ENCODE peak calls at places on chromosomes 11 and 22, in ten cellular contexts. N is NCI-H510A; P is NCI-H2081; Q is ELF-1; X is lower lobe of right lung; S is stimulated activated CD4-positive, alpha-beta T cell treated with anti-CD3 and anti-CD28 coated beads, Interleukin-2, amount 100 ng/mL, for 48 hours; F is neuronal stem cell; M is GM03348; O is activated CD4-positive, alpha-beta T cell treated with anti-CD3 and anti-CD28 coated beads for 48 hours; B is mesothelial cell of epicardium. T is an unnamed sample.

GRCh38 chr22:45304971-45305370 is 4.8 kb upstream of the FAM118A start:
- DNase-seq in P (no peak), S (no peak), N (no peak), F (no peak), O (no peak), Q (no peak), X (no peak), M (no peak), B (no peak), T (no peak)

GRCh38 chr11:131980878-131981668 is 610.7 kb downstream of the NTM start:
- DNase-seq in X (no peak), F (no peak), Q (no peak), M (peak; percentile 22), B (no peak), O (no peak), N (no peak), P (no peak), S (no peak), T (no peak)

GRCh38 chr11:19984048-19984742 is 176.1 kb downstream of the DBX1 start:
- DNase-seq in B (no peak), N (no peak), Q (no peak), X (no peak), P (no peak), M (no peak), O (no peak), S (no peak), F (no peak), T (no peak)

GRCh38 chr11:75867778-75868374 is 52.9 kb downstream of the UVRAG start:
- DNase-seq in F (peak; percentile 31), S (peak; percentile 53), N (no peak), Q (no peak), B (no peak), M (peak; percentile 63), P (peak; percentile 37), X (no peak), O (peak; percentile 48), T (no peak)

GRCh38 chr11:75431533-75432525 is 1.2 kb downstream of the KLHL35 start:
- DNase-seq in S (no peak), X (no peak), Q (no peak), P (no peak), B (no peak), M (no peak), O (no peak), F (no peak), N (no peak), T (no peak)

GRCh38 chr22:37141476-37141875 is 8.2 kb downstream of the IL2RB start:
- DNase-seq in M (no peak), B (no peak), F (no peak), P (no peak), Q (no peak), O (no peak), N (no peak), X (no peak), S (no peak), T (no peak)

GRCh38 chr11:12137005-12137690 is 26.8 kb downstream of the MICAL2 start:
- DNase-seq in F (no peak), S (no peak), N (no peak), X (peak; percentile 72), O (no peak), Q (peak; percentile 34), M (no peak), B (no peak), P (no peak), T (no peak)

GRCh38 chr11:129013737-129014475 is 71.2 kb upstream of the TP53AIP1 start:
- DNase-seq in O (no peak), F (no peak), P (no peak), B (no peak), Q (no peak), N (no peak), X (no peak), M (no peak), S (no peak), T (no peak)

GRCh38 chr11:72755794-72756285 is 3.6 kb upstream of the ARAP1 start:
- DNase-seq in X (no peak), S (no peak), O (no peak), P (no peak), Q (no peak), B (no peak), F (no peak), N (no peak), M (no peak), T (no peak)

GRCh38 chr11:131773626-131774025 is 403.2 kb downstream of the NTM start:
- DNase-seq in P (no peak), M (no peak), O (no peak), N (no peak), Q (no peak), S (no peak), F (no peak), X (no peak), B (no peak), T (no peak)

GRCh38 chr11:79101736-79102135 is 339.1 kb downstream of the TENM4 start:
- DNase-seq in Q (no peak), F (no peak), M (no peak), N (no peak), S (no peak), P (no peak), B (no peak), O (no peak), X (no peak), T (no peak)

GRCh38 chr11:64267207-64267945 is 16.0 kb downstream of the PLCB3 start:
- DNase-seq in Q (no peak), M (no peak), F (no peak), X (no peak), S (no peak), O (no peak), N (no peak), P (peak; percentile 49), B (no peak), T (no peak)

GRCh38 chr11:124672531-124673215 is 866 bp downstream of the SIAE start:
- DNase-seq in O (no peak), N (no peak), M (no peak), X (no peak), S (no peak), B (no peak), P (no peak), Q (no peak), F (no peak), T (no peak)

GRCh38 chr11:91979775-91980174 is 244.8 kb upstream of the FAT3 start:
- DNase-seq in Q (no peak), B (no peak), N (no peak), O (no peak), S (no peak), X (no peak), P (no peak), F (no peak), M (no peak), T (no peak)

GRCh38 chr11:4095509-4096230 is 1.1 kb downstream of the RRM1 start:
- DNase-seq in X (no peak), M (peak; percentile 32), O (no peak), B (no peak), S (no peak), Q (peak; percentile 32), N (no peak), F (no peak), P (peak; percentile 7), T (no peak)

GRCh38 chr11:16049611-16050010 is 306.7 kb downstream of the SOX6 start:
- DNase-seq in N (no peak), Q (no peak), B (no peak), M (no peak), P (no peak), O (no peak), S (no peak), F (no peak), X (no peak), T (no peak)

GRCh38 chr11:69950120-69950519 is 128.0 kb upstream of the ANO1 start:
- DNase-seq in P (no peak), S (peak; percentile 41), O (peak; percentile 55), F (no peak), Q (peak; percentile 87), X (no peak), B (no peak), M (no peak), N (no peak), T (no peak)

GRCh38 chr11:44774131-44774530 is 47.4 kb downstream of the TSPAN18 start:
- DNase-seq in S (no peak), M (peak; percentile 60), P (no peak), O (no peak), Q (peak; percentile 70), F (no peak), N (no peak), B (peak; percentile 38), X (no peak), T (no peak)

GRCh38 chr11:75576017-75576416 is 14.0 kb downstream of the SERPINH1 start:
- DNase-seq in O (no peak), S (no peak), X (no peak), B (no peak), P (no peak), Q (no peak), N (no peak), M (no peak), F (no peak), T (no peak)

GRCh38 chr22:44972363-44973083 is 37.3 kb downstream of the PHF21B start:
- DNase-seq in F (no peak), X (no peak), Q (no peak), O (peak; percentile 20), P (no peak), M (no peak), B (no peak), S (peak; percentile 7), N (peak; percentile 65), T (no peak)

GRCh38 chr11:88508808-88509581 is 171.5 kb upstream of the CTSC start:
- DNase-seq in M (peak; percentile 33), F (no peak), B (peak; percentile 47), S (no peak), N (peak; percentile 11), X (peak; percentile 53), Q (peak; percentile 64), O (peak; percentile 45), P (no peak), T (no peak)

GRCh38 chr11:60345489-60345888 is 18.4 kb downstream of the MS4A6E start:
- DNase-seq in Q (no peak), O (peak; percentile 45), M (no peak), F (no peak), B (no peak), X (peak; percentile 61), N (no peak), P (peak; percentile 31), S (no peak), T (no peak)

GRCh38 chr11:94934362-94934761 is 39.0 kb downstream of the CWC15 start:
- DNase-seq in N (no peak), M (no peak), P (no peak), X (no peak), F (no peak), O (peak; percentile 27), B (no peak), S (no peak), Q (peak; percentile 26), T (no peak)

GRCh38 chr11:129374993-129375721 is 491 bp upstream of the BARX2 start:
- DNase-seq in M (peak; percentile 37), X (peak; percentile 47), O (peak; percentile 50), B (peak; percentile 67), F (peak; percentile 44), S (peak; percentile 2), Q (peak; percentile 67), P (peak; percentile 46), N (peak; percentile 80), T (no peak)

GRCh38 chr11:64100782-64101358 is 65.0 kb downstream of the MACROD1 start:
- DNase-seq in F (no peak), B (no peak), P (no peak), O (no peak), M (no peak), S (no peak), Q (no peak), N (no peak), X (no peak), T (no peak)

GRCh38 chr11:57476223-57476882 is 16.0 kb downstream of the RTN4RL2 start:
- DNase-seq in X (peak; percentile 71), B (no peak), Q (peak; percentile 54), P (no peak), O (peak; percentile 42), N (no peak), M (no peak), F (no peak), S (no peak), T (no peak)

GRCh38 chr11:47899801-47900200 is 51.7 kb upstream of the NUP160 start:
- DNase-seq in S (no peak), F (no peak), M (no peak), P (no peak), O (no peak), N (no peak), B (no peak), X (no peak), Q (no peak), T (no peak)

GRCh38 chr11:1757861-1758610 is 5.7 kb downstream of the CTSD start:
- DNase-seq in O (peak; percentile 61), P (no peak), X (peak; percentile 64), S (no peak), B (no peak), Q (no peak), M (no peak), N (no peak), F (no peak), T (peak; percentile 56)

T was measured in CD14-positive monocyte.